ENCODE peak calls at places on chromosomes 2 and 18, in four cellular contexts. B is A549, T is GM12878, Q is upper lobe of left lung. O is an unnamed sample.

GRCh38 chr18:41645600-41646360 is 309.3 kb upstream of the PIK3C3 start:
- ATAC-seq in Q (no peak), B (no peak), T (peak), O (no peak)

GRCh38 chr2:197073270-197073669 is 146.8 kb upstream of the PGAP1 start:
- ATAC-seq in B (no peak), Q (no peak), T (no peak), O (no peak)

GRCh38 chr2:111537078-111537620 is 346.8 kb downstream of the ANAPC1 start:
- ATAC-seq in Q (no peak), T (no peak), B (no peak), O (no peak)

GRCh38 chr2:109046925-109047508 is 58.0 kb upstream of the EDAR start:
- ATAC-seq in B (peak), T (peak), Q (peak), O (no peak)

GRCh38 chr2:125745514-125745913 is 910.4 kb upstream of the GYPC start:
- ATAC-seq in B (no peak), Q (no peak), T (peak), O (no peak)

GRCh38 chr18:35696307-35696706 is 114.8 kb downstream of the GALNT1 start:
- ATAC-seq in Q (no peak), T (no peak), B (no peak), O (no peak)

GRCh38 chr2:64950226-64951160 is 38.7 kb upstream of the SLC1A4 start:
- ATAC-seq in B (no peak), T (no peak), Q (no peak), O (no peak)

GRCh38 chr2:121004271-121004812 is 268.7 kb downstream of the GLI2 start:
- ATAC-seq in B (no peak), Q (no peak), T (no peak), O (no peak)

GRCh38 chr2:236691799-236692167 is 122.2 kb downstream of the ACKR3 start:
- ATAC-seq in Q (no peak), B (no peak), T (peak), O (no peak)

GRCh38 chr2:177296047-177296446 is 31.5 kb upstream of the NFE2L2 start:
- ATAC-seq in T (peak), B (peak), Q (no peak), O (no peak)

GRCh38 chr2:226869371-226869770 is 33.5 kb downstream of the RHBDD1 start:
- ATAC-seq in T (no peak), Q (no peak), B (no peak), O (no peak)

DNA sequence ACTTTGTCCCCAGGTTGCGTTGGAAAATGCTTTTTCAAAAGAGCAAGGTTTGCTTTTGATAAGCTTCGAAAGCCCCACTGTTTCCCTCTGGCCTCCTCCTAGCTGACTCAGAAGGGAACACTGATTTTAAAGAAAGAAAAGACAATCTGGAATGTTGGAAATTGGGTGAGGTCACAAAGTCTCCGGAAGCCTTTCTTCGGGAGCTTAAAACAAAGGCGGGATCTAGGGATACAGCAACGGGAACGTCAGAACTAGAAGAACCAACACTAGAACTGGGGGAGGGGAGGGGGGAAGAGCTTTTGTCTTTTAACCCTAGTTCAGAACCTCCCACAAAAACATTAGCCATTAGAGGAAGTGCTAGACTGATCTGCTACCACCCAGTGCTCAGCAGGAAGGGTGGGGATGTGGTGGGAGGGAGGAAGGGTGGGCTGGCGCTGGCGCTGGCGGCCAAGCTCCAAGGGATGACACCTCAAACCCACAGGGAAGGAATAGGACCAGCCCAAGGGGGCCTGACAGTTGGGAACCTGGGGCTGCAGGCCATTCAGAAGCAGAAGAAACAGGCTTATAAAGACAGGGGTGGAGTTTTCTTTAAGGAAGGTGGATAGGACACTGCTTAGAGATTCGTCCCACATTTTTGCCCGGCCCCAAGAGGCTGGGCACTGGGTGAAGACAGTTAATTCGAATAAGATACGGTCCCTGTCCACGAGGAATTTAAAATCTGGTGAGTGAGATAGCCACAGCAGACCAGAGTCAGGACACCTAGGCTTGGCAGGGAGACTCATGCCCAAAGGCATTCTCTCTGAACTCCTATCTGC is 1.7 kb downstream of the TMSB10 start:
- ATAC-seq in B (peak), T (peak), Q (peak), O (peak)
- TF ChIP-seq POLR2A in B (peak), T (peak), Q (peak), O (peak)

GRCh38 chr2:37782155-37782673 is 110.8 kb upstream of the CDC42EP3 start:
- ATAC-seq in B (no peak), Q (no peak), T (no peak), O (no peak)

GRCh38 chr2:37780097-37780676 is 108.7 kb upstream of the CDC42EP3 start:
- ATAC-seq in T (no peak), Q (no peak), B (no peak), O (no peak)

GRCh38 chr2:37782721-37783438 is 111.4 kb upstream of the CDC42EP3 start:
- ATAC-seq in Q (peak), T (no peak), B (no peak), O (peak)

GRCh38 chr2:37779611-37780010 is 108.2 kb upstream of the CDC42EP3 start:
- ATAC-seq in B (no peak), Q (no peak), T (no peak), O (no peak)

DNA sequence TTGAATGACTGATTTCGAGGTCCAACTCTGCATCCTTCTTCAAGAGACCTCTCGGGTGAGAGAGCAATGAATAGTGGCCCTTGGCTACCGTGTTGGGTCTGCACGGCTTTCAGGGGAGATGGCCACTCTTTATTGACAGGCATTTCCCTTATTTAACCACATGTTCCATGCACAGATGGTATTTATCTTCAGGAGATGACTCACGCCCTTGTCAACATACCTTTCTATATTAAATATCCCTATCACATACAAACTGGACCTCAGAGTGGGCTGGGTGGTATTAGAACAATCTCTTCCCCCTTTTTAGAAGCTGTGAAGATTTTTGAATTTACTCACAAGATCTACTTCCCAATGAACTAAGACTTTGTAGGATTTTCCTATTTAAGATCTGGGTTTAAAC is 109.6 kb upstream of the CDC42EP3 start:
- ATAC-seq in B (peak), T (no peak), Q (no peak), O (no peak)
- TF ChIP-seq EP300 in B (no peak), T (no peak), Q (no peak), O (no peak)

GRCh38 chr2:201643216-201643651 is at the start of gene TMEM237:
- ATAC-seq in T (peak), Q (peak), B (peak), O (peak)
- TF ChIP-seq POLR2A in T (no peak), Q (no peak), B (no peak), O (peak)

GRCh38 chr2:190648289-190649034 is 421 bp upstream of the NAB1 start:
- ATAC-seq in B (peak), T (peak), Q (peak), O (peak)
- TF ChIP-seq EP300 in B (peak), T (no peak), Q (peak), O (no peak)

GRCh38 chr18:11980148-11980554 is 1.2 kb upstream of the IMPA2 start:
- ATAC-seq in T (no peak), Q (no peak), B (no peak), O (no peak)

GRCh38 chr18:11981383-11981632 is at the start of gene IMPA2:
- ATAC-seq in Q (no peak), B (peak), T (peak), O (no peak)

GRCh38 chr18:11981633-11982366 is 493 bp downstream of the IMPA2 start:
- ATAC-seq in T (peak), B (peak), Q (no peak), O (peak)

GRCh38 chr18:11982981-11983380 is 1.7 kb downstream of the IMPA2 start:
- ATAC-seq in Q (no peak), T (no peak), B (no peak), O (no peak)

GRCh38 chr18:11980555-11981382 is 538 bp upstream of the IMPA2 start:
- ATAC-seq in B (peak), Q (peak), T (peak), O (peak)
- TF ChIP-seq POLR2A in B (peak), Q (peak), T (peak), O (peak)

GRCh38 chr18:62449490-62450104 is 73.2 kb upstream of the ZCCHC2 start:
- ATAC-seq in Q (no peak), T (no peak), B (no peak), O (no peak)
- TF ChIP-seq EP300 in Q (no peak), T (no peak), B (no peak), O (no peak)

DNA sequence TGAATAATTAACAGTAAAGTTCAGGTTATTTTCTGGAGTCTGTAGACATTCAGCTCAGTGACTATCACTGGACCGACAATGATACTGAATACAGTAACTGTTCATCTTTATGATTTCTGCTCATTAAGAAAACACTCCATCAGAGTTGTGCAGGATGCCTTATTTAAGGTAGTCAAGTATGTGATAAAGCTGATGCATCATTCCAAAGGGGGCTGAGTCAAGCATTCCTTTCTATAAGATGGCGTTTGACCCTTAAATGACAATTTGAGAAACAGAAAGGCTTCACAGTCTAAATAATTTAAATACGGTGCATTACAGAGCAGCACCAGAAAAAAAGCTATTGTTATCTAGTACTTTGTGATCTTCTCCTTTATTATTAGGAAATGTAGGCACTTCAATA is 131.1 kb downstream of the CDH2 start:
- ATAC-seq in Q (no peak), T (no peak), B (no peak), O (no peak)
- TF ChIP-seq POLR2A in Q (no peak), T (no peak), B (no peak), O (no peak)

GRCh38 chr2:19073522-19073921 is 284.9 kb downstream of the OSR1 start:
- ATAC-seq in B (peak), T (peak), Q (peak), O (peak)
- TF ChIP-seq EP300 in B (no peak), T (no peak), Q (no peak), O (no peak)

GRCh38 chr18:58109251-58109650 is 65.2 kb downstream of the NEDD4L start:
- ATAC-seq in Q (no peak), T (no peak), B (no peak), O (no peak)
- TF ChIP-seq POLR2A in Q (no peak), T (no peak), B (no peak), O (no peak)

GRCh38 chr18:39751161-39751560 is 2185.6 kb upstream of the CELF4 start:
- ATAC-seq in T (no peak), B (no peak), Q (no peak), O (no peak)

GRCh38 chr18:39751926-39752325 is 2186.3 kb upstream of the CELF4 start:
- ATAC-seq in T (no peak), Q (no peak), B (no peak), O (no peak)

GRCh38 chr18:39746201-39746600 is 2180.6 kb upstream of the CELF4 start:
- ATAC-seq in Q (no peak), B (no peak), T (no peak), O (no peak)

GRCh38 chr18:39749154-39749553 is 2183.6 kb upstream of the CELF4 start:
- ATAC-seq in Q (no peak), T (no peak), B (no peak), O (no peak)

GRCh38 chr18:39748727-39749126 is 2183.1 kb upstream of the CELF4 start:
- ATAC-seq in B (no peak), T (no peak), Q (no peak), O (no peak)
- TF ChIP-seq EP300 in B (no peak), T (no peak), Q (no peak), O (no peak)

O was measured in gastroesophageal sphincter.